ENCODE peak calls at places on chromosomes 6 and 20, in five cellular contexts. One of them, this sample, is unnamed.

GRCh38 chr6:67952121-67952520 is 683.0 kb upstream of the ADGRB3 start:
- DNase-seq in left ventricle myocardium inferior: no peak
- DNase-seq in CD8-positive, alpha-beta memory T cell: no peak
- DNase-seq in transverse colon: no peak
- DNase-seq in AG04450: no peak
- DNase-seq in this sample: no peak

GRCh38 chr20:44496976-44497375 is 21.3 kb downstream of the TTPAL start:
- DNase-seq in left ventricle myocardium inferior: no peak
- DNase-seq in CD8-positive, alpha-beta memory T cell: no peak
- DNase-seq in transverse colon: no peak
- DNase-seq in AG04450: peak
- DNase-seq in this sample: no peak

GRCh38 chr6:150116195-150116800 is 26.5 kb upstream of the PPP1R14C start:
- DNase-seq in left ventricle myocardium inferior: no peak
- DNase-seq in CD8-positive, alpha-beta memory T cell: no peak
- DNase-seq in transverse colon: no peak
- DNase-seq in AG04450: no peak
- DNase-seq in this sample: no peak

GRCh38 chr20:52675414-52675813 is 296.7 kb upstream of the TSHZ2 start:
- DNase-seq in left ventricle myocardium inferior: no peak
- DNase-seq in CD8-positive, alpha-beta memory T cell: no peak
- DNase-seq in transverse colon: no peak
- DNase-seq in AG04450: no peak
- DNase-seq in this sample: no peak

GRCh38 chr6:131083687-131084086 is 20.6 kb upstream of the EPB41L2 start:
- DNase-seq in left ventricle myocardium inferior: no peak
- DNase-seq in CD8-positive, alpha-beta memory T cell: no peak
- DNase-seq in transverse colon: no peak
- DNase-seq in AG04450: no peak
- DNase-seq in this sample: no peak

GRCh38 chr20:19785886-19786285 is 27.8 kb downstream of the RIN2 start:
- DNase-seq in left ventricle myocardium inferior: no peak
- DNase-seq in CD8-positive, alpha-beta memory T cell: no peak
- DNase-seq in transverse colon: no peak
- DNase-seq in AG04450: no peak
- DNase-seq in this sample: no peak

GRCh38 chr20:19015890-19016465 is 196.5 kb upstream of the SLC24A3 start:
- DNase-seq in left ventricle myocardium inferior: no peak
- DNase-seq in CD8-positive, alpha-beta memory T cell: no peak
- DNase-seq in transverse colon: no peak
- DNase-seq in AG04450: no peak
- DNase-seq in this sample: no peak

GRCh38 chr6:157323114-157323923 is at the start of gene TMEM242:
- DNase-seq in left ventricle myocardium inferior: peak
- DNase-seq in CD8-positive, alpha-beta memory T cell: peak
- DNase-seq in transverse colon: peak
- DNase-seq in AG04450: peak
- DNase-seq in this sample: peak

GRCh38 chr6:41528409-41528963 is 17.7 kb upstream of the FOXP4 start:
- DNase-seq in left ventricle myocardium inferior: no peak
- DNase-seq in CD8-positive, alpha-beta memory T cell: no peak
- DNase-seq in transverse colon: no peak
- DNase-seq in AG04450: no peak
- DNase-seq in this sample: no peak

GRCh38 chr6:41529970-41530369 is 16.2 kb upstream of the FOXP4 start:
- DNase-seq in left ventricle myocardium inferior: no peak
- DNase-seq in CD8-positive, alpha-beta memory T cell: no peak
- DNase-seq in transverse colon: no peak
- DNase-seq in AG04450: no peak
- DNase-seq in this sample: no peak

GRCh38 chr6:41530476-41530875 is 15.7 kb upstream of the FOXP4 start:
- DNase-seq in left ventricle myocardium inferior: no peak
- DNase-seq in CD8-positive, alpha-beta memory T cell: no peak
- DNase-seq in transverse colon: no peak
- DNase-seq in AG04450: no peak
- DNase-seq in this sample: no peak

GRCh38 chr6:41529049-41529448 is 17.1 kb upstream of the FOXP4 start:
- DNase-seq in left ventricle myocardium inferior: no peak
- DNase-seq in CD8-positive, alpha-beta memory T cell: no peak
- DNase-seq in transverse colon: no peak
- DNase-seq in AG04450: no peak
- DNase-seq in this sample: no peak

DNA sequence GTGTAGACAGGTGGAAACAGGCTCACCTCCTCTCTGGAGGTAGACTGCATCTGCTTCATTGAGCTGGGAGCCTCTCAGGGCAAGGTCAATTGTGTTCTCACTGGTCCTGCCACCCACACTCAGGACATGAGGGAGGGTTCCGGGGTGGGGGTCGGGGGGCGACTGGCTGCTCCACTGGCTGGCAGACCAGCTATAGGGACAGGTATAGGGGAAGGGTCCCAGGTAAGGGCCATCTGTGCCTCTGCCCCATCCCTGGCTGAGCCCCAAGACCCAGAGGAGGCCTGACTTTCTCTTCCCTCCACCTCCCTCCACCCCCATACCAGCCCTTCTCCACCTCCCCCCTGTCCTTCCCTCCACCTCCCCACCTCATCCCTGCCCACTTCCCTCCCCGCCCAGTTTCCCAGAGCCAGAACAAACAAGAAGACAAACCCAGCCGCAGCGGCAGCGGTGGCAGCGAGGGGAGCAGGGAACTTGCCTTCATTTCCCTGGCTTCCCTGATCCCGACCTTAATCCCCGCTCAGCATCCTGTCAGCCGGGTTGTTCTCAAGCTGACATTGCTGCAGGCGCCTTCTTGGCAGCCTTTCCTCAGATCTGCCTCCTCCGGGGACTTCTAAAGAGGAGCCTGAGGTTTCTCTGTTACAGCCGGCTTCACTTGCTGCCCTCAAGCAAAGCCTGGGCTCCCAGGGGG is 18.3 kb upstream of the FOXP4 start:
- DNase-seq in left ventricle myocardium inferior: no peak
- DNase-seq in CD8-positive, alpha-beta memory T cell: no peak
- DNase-seq in transverse colon: peak
- DNase-seq in AG04450: no peak
- DNase-seq in this sample: no peak
- H3K4me3 ChIP-seq in left ventricle myocardium inferior: no peak
- H3K4me3 ChIP-seq in CD8-positive, alpha-beta memory T cell: no peak
- H3K4me3 ChIP-seq in transverse colon: no peak
- H3K4me3 ChIP-seq in AG04450: no peak
- H3K4me3 ChIP-seq in this sample: no peak

GRCh38 chr6:84764332-84765049 is at the start of gene TBX18:
- DNase-seq in left ventricle myocardium inferior: peak
- DNase-seq in CD8-positive, alpha-beta memory T cell: no peak
- DNase-seq in transverse colon: peak
- DNase-seq in AG04450: peak
- DNase-seq in this sample: no peak
- H3K4me3 ChIP-seq in left ventricle myocardium inferior: peak
- H3K4me3 ChIP-seq in CD8-positive, alpha-beta memory T cell: no peak
- H3K4me3 ChIP-seq in transverse colon: peak
- H3K4me3 ChIP-seq in AG04450: peak
- H3K4me3 ChIP-seq in this sample: no peak

DNA sequence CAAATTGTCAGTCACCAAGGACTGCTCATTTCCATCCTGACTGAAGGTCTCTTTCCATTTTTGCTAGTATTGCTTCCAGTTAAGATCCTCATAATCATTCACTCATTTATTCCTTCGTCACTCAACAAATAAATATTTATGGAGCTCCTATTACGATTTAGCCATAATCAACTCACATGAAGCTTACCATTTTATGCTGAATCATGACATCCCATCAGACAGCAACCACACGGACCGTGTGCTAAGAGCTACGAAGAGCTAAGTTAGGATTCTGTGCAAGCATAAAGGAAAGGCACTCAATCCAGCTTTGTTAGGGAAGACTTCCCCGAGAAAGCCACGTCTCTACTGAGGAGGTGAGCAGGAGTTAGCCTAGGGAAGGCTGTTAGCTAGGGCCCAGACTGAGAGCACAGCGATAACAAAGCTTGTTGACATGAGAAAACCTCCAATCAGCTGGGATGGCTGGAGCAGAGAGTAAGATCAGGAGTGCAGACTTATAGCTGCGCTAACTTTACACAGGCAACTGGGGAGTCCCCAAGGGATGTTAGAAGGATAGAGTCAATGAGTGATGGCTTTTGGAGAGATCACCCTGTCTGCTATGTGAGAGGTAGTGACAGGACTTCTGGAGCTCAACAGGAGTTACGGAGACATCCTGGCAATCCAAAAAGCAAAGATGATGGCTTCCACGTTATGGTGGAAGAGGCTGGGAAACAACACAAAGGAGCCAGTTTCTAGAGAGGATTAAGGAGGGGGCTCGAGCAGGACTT is 2.6 kb upstream of the GID8 start:
- DNase-seq in left ventricle myocardium inferior: no peak
- DNase-seq in CD8-positive, alpha-beta memory T cell: no peak
- DNase-seq in transverse colon: no peak
- DNase-seq in AG04450: no peak
- DNase-seq in this sample: no peak
- H3K4me3 ChIP-seq in left ventricle myocardium inferior: peak
- H3K4me3 ChIP-seq in CD8-positive, alpha-beta memory T cell: no peak
- H3K4me3 ChIP-seq in transverse colon: no peak
- H3K4me3 ChIP-seq in AG04450: no peak
- H3K4me3 ChIP-seq in this sample: no peak

GRCh38 chr20:48739395-48740268 is 88.2 kb downstream of the PREX1 start:
- DNase-seq in left ventricle myocardium inferior: no peak
- DNase-seq in CD8-positive, alpha-beta memory T cell: no peak
- DNase-seq in transverse colon: no peak
- DNase-seq in AG04450: no peak
- DNase-seq in this sample: no peak
- H3K4me3 ChIP-seq in left ventricle myocardium inferior: no peak
- H3K4me3 ChIP-seq in CD8-positive, alpha-beta memory T cell: no peak
- H3K4me3 ChIP-seq in transverse colon: no peak
- H3K4me3 ChIP-seq in AG04450: no peak
- H3K4me3 ChIP-seq in this sample: no peak

DNA sequence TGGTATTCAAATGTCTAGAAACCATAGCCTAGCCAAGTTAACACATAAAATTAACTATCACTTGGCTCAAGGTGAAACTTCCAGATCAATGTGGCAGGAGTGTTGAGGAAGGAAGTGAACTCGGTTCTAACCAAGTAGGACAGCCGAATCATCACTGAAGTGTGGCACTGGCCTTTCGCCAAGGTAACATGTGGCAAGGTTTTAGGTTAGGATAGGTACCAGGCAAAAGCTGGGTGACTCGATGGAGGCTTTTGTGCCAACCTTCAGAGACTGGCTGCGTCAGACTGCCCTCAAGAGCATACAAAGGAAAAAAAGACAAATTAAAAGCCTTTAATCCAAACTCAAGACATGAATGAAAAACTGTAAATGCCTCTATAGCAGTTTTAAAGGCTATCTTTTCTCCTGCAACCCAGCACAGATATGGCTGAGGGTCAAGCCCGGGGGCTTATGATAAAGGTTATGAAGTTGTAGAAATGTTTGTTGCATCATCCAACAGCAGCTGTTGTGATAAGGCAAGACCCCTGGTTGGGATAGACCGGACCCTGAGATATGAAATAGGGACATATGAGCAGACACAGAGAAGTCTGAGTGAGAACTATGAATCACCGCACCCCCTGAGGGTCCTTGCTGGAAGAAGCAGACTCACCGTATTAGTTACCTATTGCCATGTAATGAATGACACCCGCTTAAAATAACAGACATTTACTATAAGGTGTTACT is 11.9 kb downstream of the PSMB9 start:
- DNase-seq in left ventricle myocardium inferior: no peak
- DNase-seq in CD8-positive, alpha-beta memory T cell: no peak
- DNase-seq in transverse colon: no peak
- DNase-seq in AG04450: no peak
- DNase-seq in this sample: no peak
- H3K4me3 ChIP-seq in left ventricle myocardium inferior: no peak
- H3K4me3 ChIP-seq in CD8-positive, alpha-beta memory T cell: no peak
- H3K4me3 ChIP-seq in transverse colon: no peak
- H3K4me3 ChIP-seq in AG04450: no peak
- H3K4me3 ChIP-seq in this sample: no peak

GRCh38 chr20:48659888-48660287 is 167.9 kb downstream of the PREX1 start:
- DNase-seq in left ventricle myocardium inferior: no peak
- DNase-seq in CD8-positive, alpha-beta memory T cell: no peak
- DNase-seq in transverse colon: no peak
- DNase-seq in AG04450: no peak
- DNase-seq in this sample: no peak

GRCh38 chr20:48657426-48658197 is 170.2 kb downstream of the PREX1 start:
- DNase-seq in left ventricle myocardium inferior: peak
- DNase-seq in CD8-positive, alpha-beta memory T cell: peak
- DNase-seq in transverse colon: peak
- DNase-seq in AG04450: peak
- DNase-seq in this sample: peak

GRCh38 chr20:48658198-48658476 is 169.7 kb downstream of the PREX1 start:
- DNase-seq in left ventricle myocardium inferior: no peak
- DNase-seq in CD8-positive, alpha-beta memory T cell: no peak
- DNase-seq in transverse colon: no peak
- DNase-seq in AG04450: no peak
- DNase-seq in this sample: no peak

GRCh38 chr20:48656661-48657211 is 171.1 kb downstream of the PREX1 start:
- DNase-seq in left ventricle myocardium inferior: no peak
- DNase-seq in CD8-positive, alpha-beta memory T cell: no peak
- DNase-seq in transverse colon: no peak
- DNase-seq in AG04450: no peak
- DNase-seq in this sample: no peak

GRCh38 chr20:48658505-48658904 is 169.3 kb downstream of the PREX1 start:
- DNase-seq in left ventricle myocardium inferior: no peak
- DNase-seq in CD8-positive, alpha-beta memory T cell: no peak
- DNase-seq in transverse colon: no peak
- DNase-seq in AG04450: no peak
- DNase-seq in this sample: no peak
- H3K4me3 ChIP-seq in left ventricle myocardium inferior: no peak
- H3K4me3 ChIP-seq in CD8-positive, alpha-beta memory T cell: no peak
- H3K4me3 ChIP-seq in transverse colon: no peak
- H3K4me3 ChIP-seq in AG04450: no peak
- H3K4me3 ChIP-seq in this sample: no peak

This sample was measured in Jurkat, Clone E6-1.